ENCODE peak calls at places on chromosomes 2 and 18, in five cellular contexts. L is EL; J is globus pallidus; W is non-pigmented ciliary epithelial cell; I is activated CD4-positive, CD25-positive, alpha-beta regulatory T cell. G is an unnamed sample.

GRCh38 chr18:31610841-31611240 is 19.2 kb downstream of the TTR start:
- DNase-seq in W (no peak), L (no peak), I (no peak), J (no peak), G (no peak)

GRCh38 chr2:236576978-236577377 is 7.4 kb downstream of the ACKR3 start:
- DNase-seq in I (no peak), L (no peak), W (no peak), J (no peak), G (no peak)

GRCh38 chr2:28398101-28398834 is 5.6 kb downstream of the FOSL2 start:
- DNase-seq in J (no peak), I (no peak), W (no peak), L (peak), G (no peak)

GRCh38 chr2:4217737-4218136 is 514.4 kb downstream of the DCDC2C start:
- DNase-seq in L (no peak), I (no peak), J (no peak), W (no peak), G (no peak)

GRCh38 chr2:102764083-102764482 is 2.3 kb downstream of the TMEM182 start:
- DNase-seq in L (no peak), J (no peak), W (peak), I (no peak), G (no peak)

GRCh38 chr18:48815581-48816324 is 135.0 kb downstream of the SMAD7 start:
- DNase-seq in W (no peak), L (no peak), I (no peak), J (no peak), G (peak)

GRCh38 chr2:101546376-101547058 is 71.6 kb upstream of the RFX8 start:
- DNase-seq in J (no peak), L (peak), I (no peak), W (no peak), G (no peak)

GRCh38 chr18:41324934-41325333 is 630.1 kb upstream of the PIK3C3 start:
- DNase-seq in I (no peak), W (no peak), J (no peak), L (no peak), G (no peak)

GRCh38 chr2:15993232-15993610 is 52.9 kb downstream of the MYCN start:
- DNase-seq in J (no peak), I (no peak), L (no peak), W (no peak), G (no peak)

GRCh38 chr2:233638836-233639235 is 2.6 kb downstream of the UGT1A10 start:
- DNase-seq in I (no peak), W (no peak), J (no peak), L (no peak), G (no peak)

GRCh38 chr2:59288771-59289170 is 1047.6 kb upstream of the FANCL start:
- DNase-seq in W (no peak), J (no peak), L (no peak), I (no peak), G (no peak)

GRCh38 chr18:6521804-6522418 is 107.2 kb upstream of the L3MBTL4 start:
- DNase-seq in I (no peak), J (no peak), W (peak), L (peak), G (no peak)